ENCODE peak calls at places on chromosomes 2 and 18, in five cellular contexts. One of them, this sample, is unnamed.

GRCh38 chr2:3169106-3169870 is 208.3 kb downstream of the EIPR1 start:
- DNase-seq in endothelial cell of umbilical vein: peak; percentile 29
- DNase-seq in H9: no peak
- DNase-seq in Karpas-422: no peak
- DNase-seq in SK-N-SH: peak; percentile 33
- DNase-seq in this sample: peak; percentile 69

GRCh38 chr2:150850641-150851040 is 363.2 kb upstream of the RND3 start:
- DNase-seq in endothelial cell of umbilical vein: no peak
- DNase-seq in H9: no peak
- DNase-seq in Karpas-422: no peak
- DNase-seq in SK-N-SH: no peak
- DNase-seq in this sample: no peak

GRCh38 chr2:191910518-191910917 is 63.6 kb upstream of the CAVIN2 start:
- DNase-seq in endothelial cell of umbilical vein: peak; percentile 92
- DNase-seq in H9: no peak
- DNase-seq in Karpas-422: no peak
- DNase-seq in SK-N-SH: no peak
- DNase-seq in this sample: peak; percentile 23

GRCh38 chr18:48711651-48712486 is 173.0 kb downstream of the CTIF start:
- DNase-seq in endothelial cell of umbilical vein: peak; percentile 51
- DNase-seq in H9: peak; percentile 51
- DNase-seq in Karpas-422: peak; percentile 61
- DNase-seq in SK-N-SH: peak; percentile 85
- DNase-seq in this sample: peak; percentile 68

GRCh38 chr18:58953627-58954026 is 89.0 kb downstream of the ZNF532 start:
- DNase-seq in endothelial cell of umbilical vein: peak; percentile 69
- DNase-seq in H9: no peak
- DNase-seq in Karpas-422: no peak
- DNase-seq in SK-N-SH: peak; percentile 50
- DNase-seq in this sample: peak; percentile 38

GRCh38 chr2:20590704-20591515 is 60.0 kb downstream of the HS1BP3 start:
- DNase-seq in endothelial cell of umbilical vein: no peak
- DNase-seq in H9: no peak
- DNase-seq in Karpas-422: no peak
- DNase-seq in SK-N-SH: peak; percentile 57
- DNase-seq in this sample: no peak

GRCh38 chr2:49914281-49914680 is 760.0 kb upstream of the FSHR start:
- DNase-seq in endothelial cell of umbilical vein: no peak
- DNase-seq in H9: no peak
- DNase-seq in Karpas-422: no peak
- DNase-seq in SK-N-SH: no peak
- DNase-seq in this sample: peak; percentile 49

GRCh38 chr2:237693281-237694039 is 66.1 kb downstream of the LRRFIP1 start:
- DNase-seq in endothelial cell of umbilical vein: peak; percentile 62
- DNase-seq in H9: no peak
- DNase-seq in Karpas-422: no peak
- DNase-seq in SK-N-SH: no peak
- DNase-seq in this sample: peak; percentile 74

GRCh38 chr2:238554468-238555184 is 127.9 kb downstream of the ASB1 start:
- DNase-seq in endothelial cell of umbilical vein: no peak
- DNase-seq in H9: peak; percentile 74
- DNase-seq in Karpas-422: no peak
- DNase-seq in SK-N-SH: no peak
- DNase-seq in this sample: no peak

GRCh38 chr2:97754690-97755346 is 41.4 kb downstream of the ZAP70 start:
- DNase-seq in endothelial cell of umbilical vein: no peak
- DNase-seq in H9: no peak
- DNase-seq in Karpas-422: no peak
- DNase-seq in SK-N-SH: no peak
- DNase-seq in this sample: no peak

GRCh38 chr2:175309799-175310198 is 128.3 kb upstream of the ATP5MC3 start:
- DNase-seq in endothelial cell of umbilical vein: peak; percentile 11
- DNase-seq in H9: peak; percentile 70
- DNase-seq in Karpas-422: peak; percentile 65
- DNase-seq in SK-N-SH: peak; percentile 54
- DNase-seq in this sample: peak; percentile 25

GRCh38 chr2:28182348-28182747 is 210.3 kb upstream of the FOSL2 start:
- DNase-seq in endothelial cell of umbilical vein: no peak
- DNase-seq in H9: no peak
- DNase-seq in Karpas-422: no peak
- DNase-seq in SK-N-SH: no peak
- DNase-seq in this sample: no peak

GRCh38 chr2:215594766-215595165 is 158.9 kb upstream of the FN1 start:
- DNase-seq in endothelial cell of umbilical vein: no peak
- DNase-seq in H9: no peak
- DNase-seq in Karpas-422: no peak
- DNase-seq in SK-N-SH: no peak
- DNase-seq in this sample: no peak

GRCh38 chr2:52405958-52406357 is 1361.6 kb upstream of the CHAC2 start:
- DNase-seq in endothelial cell of umbilical vein: no peak
- DNase-seq in H9: no peak
- DNase-seq in Karpas-422: no peak
- DNase-seq in SK-N-SH: no peak
- DNase-seq in this sample: peak; percentile 15

GRCh38 chr2:225462945-225463344 is 63.4 kb downstream of the NYAP2 start:
- DNase-seq in endothelial cell of umbilical vein: no peak
- DNase-seq in H9: no peak
- DNase-seq in Karpas-422: no peak
- DNase-seq in SK-N-SH: no peak
- DNase-seq in this sample: no peak

GRCh38 chr2:240127911-240128607 is 8.0 kb downstream of the COPS9 start:
- DNase-seq in endothelial cell of umbilical vein: no peak
- DNase-seq in H9: peak; percentile 2
- DNase-seq in Karpas-422: no peak
- DNase-seq in SK-N-SH: no peak
- DNase-seq in this sample: no peak

GRCh38 chr2:111712940-111713339 is 171.1 kb downstream of the ANAPC1 start:
- DNase-seq in endothelial cell of umbilical vein: no peak
- DNase-seq in H9: no peak
- DNase-seq in Karpas-422: peak; percentile 39
- DNase-seq in SK-N-SH: no peak
- DNase-seq in this sample: no peak

DNA sequence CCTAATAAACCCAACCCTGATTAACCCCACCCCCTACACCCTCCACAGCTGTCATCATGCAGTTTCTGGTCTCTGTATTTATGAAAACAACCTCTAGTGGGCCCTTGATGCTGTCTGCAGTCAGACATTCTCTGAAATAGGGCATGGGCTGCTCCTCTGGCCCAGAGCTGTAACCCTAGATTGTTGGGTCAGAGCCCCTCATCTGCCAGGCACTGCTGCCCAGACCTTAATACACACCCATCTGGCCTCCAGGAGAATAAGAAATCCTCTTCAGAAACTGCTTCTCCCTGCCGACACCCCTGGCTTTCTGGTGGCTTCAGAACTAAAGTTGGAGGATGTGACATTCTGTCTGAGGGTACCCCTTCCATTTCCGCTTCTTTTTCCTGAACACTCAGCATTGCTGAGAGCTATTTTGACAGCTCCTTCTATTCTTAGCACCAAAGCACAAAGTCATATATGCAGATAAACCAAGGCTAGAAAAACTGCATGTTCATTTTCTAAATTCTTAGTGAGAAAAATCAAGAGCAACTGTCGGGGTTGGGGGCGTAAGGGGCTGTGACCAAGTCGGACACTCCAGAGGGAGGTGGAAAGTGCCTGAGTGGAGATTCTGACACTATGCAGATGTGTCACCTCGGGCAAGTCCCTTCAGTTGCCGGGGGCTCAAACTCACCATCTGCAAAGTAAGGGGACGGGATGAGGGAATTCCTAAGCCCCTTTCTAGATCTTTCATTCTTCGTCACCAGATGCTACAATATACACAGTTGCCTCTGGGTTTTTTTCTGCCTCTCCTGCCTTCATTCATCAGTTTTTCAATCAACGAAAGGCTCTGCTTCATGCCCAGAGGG is 28.7 kb downstream of the SRSF7 start:
- DNase-seq in endothelial cell of umbilical vein: no peak
- DNase-seq in H9: no peak
- DNase-seq in Karpas-422: peak; percentile 61
- DNase-seq in SK-N-SH: no peak
- DNase-seq in this sample: no peak
- H3K9ac ChIP-seq in endothelial cell of umbilical vein: no peak overlapping the region
- H3K9ac ChIP-seq in H9: no peak overlapping the region
- H3K9ac ChIP-seq in Karpas-422: peak overlapping the region; percentile 36
- H3K9ac ChIP-seq in SK-N-SH: no peak overlapping the region
- H3K9ac ChIP-seq in this sample: no peak overlapping the region

GRCh38 chr2:43131890-43132522 is 94.4 kb downstream of the ZFP36L2 start:
- DNase-seq in endothelial cell of umbilical vein: no peak
- DNase-seq in H9: no peak
- DNase-seq in Karpas-422: no peak
- DNase-seq in SK-N-SH: peak; percentile 45
- DNase-seq in this sample: no peak

GRCh38 chr2:43134571-43134889 is 91.9 kb downstream of the ZFP36L2 start:
- DNase-seq in endothelial cell of umbilical vein: no peak
- DNase-seq in H9: no peak
- DNase-seq in Karpas-422: no peak
- DNase-seq in SK-N-SH: peak; percentile 34
- DNase-seq in this sample: no peak

GRCh38 chr2:43133708-43134570 is 92.5 kb downstream of the ZFP36L2 start:
- DNase-seq in endothelial cell of umbilical vein: no peak
- DNase-seq in H9: no peak
- DNase-seq in Karpas-422: no peak
- DNase-seq in SK-N-SH: peak; percentile 48
- DNase-seq in this sample: no peak

GRCh38 chr2:43132523-43133301 is 93.7 kb downstream of the ZFP36L2 start:
- DNase-seq in endothelial cell of umbilical vein: no peak
- DNase-seq in H9: no peak
- DNase-seq in Karpas-422: no peak
- DNase-seq in SK-N-SH: peak; percentile 40
- DNase-seq in this sample: no peak

GRCh38 chr2:43133336-43133707 is 93.1 kb downstream of the ZFP36L2 start:
- DNase-seq in endothelial cell of umbilical vein: no peak
- DNase-seq in H9: no peak
- DNase-seq in Karpas-422: no peak
- DNase-seq in SK-N-SH: peak; percentile 39
- DNase-seq in this sample: no peak
- H3K9ac ChIP-seq in endothelial cell of umbilical vein: no peak overlapping the region
- H3K9ac ChIP-seq in H9: no peak overlapping the region
- H3K9ac ChIP-seq in Karpas-422: no peak overlapping the region
- H3K9ac ChIP-seq in SK-N-SH: no peak overlapping the region
- H3K9ac ChIP-seq in this sample: no peak overlapping the region

GRCh38 chr18:11849279-11849678 is 1.9 kb upstream of the CHMP1B start:
- DNase-seq in endothelial cell of umbilical vein: no peak
- DNase-seq in H9: no peak
- DNase-seq in Karpas-422: no peak
- DNase-seq in SK-N-SH: no peak
- DNase-seq in this sample: no peak

GRCh38 chr18:11850821-11851155 is 425 bp upstream of the CHMP1B start:
- DNase-seq in endothelial cell of umbilical vein: no peak
- DNase-seq in H9: no peak
- DNase-seq in Karpas-422: no peak
- DNase-seq in SK-N-SH: peak; percentile 38
- DNase-seq in this sample: peak; percentile 88

GRCh38 chr18:11852048-11852341 is 782 bp downstream of the CHMP1B start:
- DNase-seq in endothelial cell of umbilical vein: no peak
- DNase-seq in H9: no peak
- DNase-seq in Karpas-422: no peak
- DNase-seq in SK-N-SH: no peak
- DNase-seq in this sample: no peak

GRCh38 chr18:11851156-11852047 is at the start of gene CHMP1B:
- DNase-seq in endothelial cell of umbilical vein: peak; percentile 98
- DNase-seq in H9: peak; percentile 97
- DNase-seq in Karpas-422: peak; percentile 99
- DNase-seq in SK-N-SH: peak; percentile 94
- DNase-seq in this sample: peak; percentile 97

DNA sequence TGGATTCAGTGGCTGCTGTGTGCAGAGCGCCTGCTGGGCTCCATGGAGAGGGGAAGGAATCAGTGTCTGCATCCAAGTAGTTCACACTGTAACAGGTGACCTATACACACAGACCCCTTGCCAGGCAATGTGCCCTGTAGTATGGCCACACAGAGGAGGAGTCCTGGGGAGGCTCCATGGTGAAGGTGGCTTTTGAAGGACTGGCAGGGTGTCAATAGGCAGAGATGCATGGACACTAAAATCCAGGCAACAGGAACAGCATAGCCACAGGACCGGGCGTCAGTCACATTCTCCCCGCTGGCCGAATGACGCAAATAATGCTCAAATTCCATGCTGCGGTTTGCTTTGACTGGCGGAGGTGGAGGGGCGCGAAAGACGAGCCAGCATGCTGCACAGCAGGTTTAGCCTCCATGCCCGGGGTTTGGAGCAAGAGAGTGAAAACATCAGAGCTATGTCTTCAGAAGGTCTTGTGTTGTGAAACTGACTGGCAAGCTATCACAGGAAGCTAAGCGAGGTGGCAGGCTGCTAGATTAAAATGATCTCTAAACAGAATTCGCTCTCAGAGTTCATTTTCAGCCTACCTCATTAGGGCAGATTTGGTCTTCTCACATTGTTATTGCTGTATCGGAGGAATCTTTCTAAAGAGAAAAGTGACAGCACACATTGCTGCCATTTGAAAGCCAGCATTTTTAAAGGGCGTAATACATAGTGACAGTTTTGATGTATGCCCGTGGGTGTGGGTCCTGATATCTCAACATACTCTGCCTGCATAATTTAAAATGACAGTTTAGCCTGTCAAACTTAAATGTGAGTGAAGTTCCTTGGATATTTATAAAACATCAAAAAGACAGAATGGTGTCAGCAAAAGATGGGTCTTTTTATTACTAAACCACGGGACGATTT is 1.1 kb upstream of the CHMP1B start:
- DNase-seq in endothelial cell of umbilical vein: peak; percentile 43
- DNase-seq in H9: no peak
- DNase-seq in Karpas-422: peak; percentile 66
- DNase-seq in SK-N-SH: peak; percentile 39
- DNase-seq in this sample: peak; percentile 45
- H3K9ac ChIP-seq in endothelial cell of umbilical vein: peak overlapping the region; percentile 97
- H3K9ac ChIP-seq in H9: no peak overlapping the region
- H3K9ac ChIP-seq in Karpas-422: peak overlapping the region; percentile 86
- H3K9ac ChIP-seq in SK-N-SH: peak overlapping the region; percentile 97
- H3K9ac ChIP-seq in this sample: peak overlapping the region; percentile 100

GRCh38 chr18:40877096-40877495 is 1077.9 kb upstream of the PIK3C3 start:
- DNase-seq in endothelial cell of umbilical vein: peak; percentile 5
- DNase-seq in H9: no peak
- DNase-seq in Karpas-422: no peak
- DNase-seq in SK-N-SH: no peak
- DNase-seq in this sample: peak; percentile 81
- H3K9ac ChIP-seq in endothelial cell of umbilical vein: no peak overlapping the region
- H3K9ac ChIP-seq in H9: no peak overlapping the region
- H3K9ac ChIP-seq in Karpas-422: no peak overlapping the region
- H3K9ac ChIP-seq in SK-N-SH: no peak overlapping the region
- H3K9ac ChIP-seq in this sample: no peak overlapping the region

GRCh38 chr2:16824472-16824871 is 158.8 kb upstream of the CYRIA start:
- DNase-seq in endothelial cell of umbilical vein: no peak
- DNase-seq in H9: no peak
- DNase-seq in Karpas-422: no peak
- DNase-seq in SK-N-SH: no peak
- DNase-seq in this sample: no peak

GRCh38 chr2:16832910-16833309 is 167.3 kb upstream of the CYRIA start:
- DNase-seq in endothelial cell of umbilical vein: no peak
- DNase-seq in H9: no peak
- DNase-seq in Karpas-422: no peak
- DNase-seq in SK-N-SH: no peak
- DNase-seq in this sample: no peak

GRCh38 chr2:16828044-16828827 is 162.6 kb upstream of the CYRIA start:
- DNase-seq in endothelial cell of umbilical vein: no peak
- DNase-seq in H9: no peak
- DNase-seq in Karpas-422: no peak
- DNase-seq in SK-N-SH: no peak
- DNase-seq in this sample: no peak

GRCh38 chr2:16828828-16829160 is 163.2 kb upstream of the CYRIA start:
- DNase-seq in endothelial cell of umbilical vein: no peak
- DNase-seq in H9: peak; percentile 31
- DNase-seq in Karpas-422: no peak
- DNase-seq in SK-N-SH: no peak
- DNase-seq in this sample: no peak
- H3K9ac ChIP-seq in endothelial cell of umbilical vein: no peak overlapping the region
- H3K9ac ChIP-seq in H9: no peak overlapping the region
- H3K9ac ChIP-seq in Karpas-422: no peak overlapping the region
- H3K9ac ChIP-seq in SK-N-SH: no peak overlapping the region
- H3K9ac ChIP-seq in this sample: no peak overlapping the region